ENCODE peak calls at places on chromosome 2, in five cellular contexts. S is upper lobe of right lung; M is fibroblast of pulmonary artery; I is fibroblast of mammary gland; D is effector memory CD4-positive, alpha-beta T cell. V is an unnamed sample.

GRCh38 chr2:150449856-150450255 is 37.6 kb downstream of the RND3 start:
- DNase-seq in M (no peak), D (no peak), S (no peak), I (no peak), V (no peak)

GRCh38 chr2:81196933-81197628 is 892.5 kb upstream of the LRRTM1 start:
- DNase-seq in D (no peak), I (no peak), S (peak; percentile 54), M (no peak), V (no peak)

GRCh38 chr2:232349946-232350635 is 28.5 kb upstream of the ALPP start:
- DNase-seq in M (no peak), I (no peak), S (peak; percentile 46), D (no peak), V (no peak)

GRCh38 chr2:176129013-176129796 is at the start of gene HOXD8:
- DNase-seq in D (no peak), M (peak; percentile 42), I (peak; percentile 88), S (peak; percentile 57), V (no peak)

GRCh38 chr2:238973038-238973772 is 125.3 kb downstream of the TWIST2 start:
- DNase-seq in I (peak; percentile 69), M (peak; percentile 28), D (no peak), S (no peak), V (no peak)

GRCh38 chr2:235005603-235006259 is 53.9 kb downstream of the SH3BP4 start:
- DNase-seq in I (no peak), M (peak; percentile 29), S (no peak), D (no peak), V (no peak)

GRCh38 chr2:37340637-37341036 is 3.8 kb upstream of the QPCT start:
- DNase-seq in D (no peak), M (no peak), S (no peak), I (no peak), V (no peak)

GRCh38 chr2:187500585-187501359 is 52.7 kb upstream of the CALCRL start:
- DNase-seq in D (no peak), S (no peak), M (peak; percentile 69), I (peak; percentile 64), V (no peak)

GRCh38 chr2:10319892-10320574 is 17.3 kb downstream of the HPCAL1 start:
- DNase-seq in M (no peak), S (no peak), D (no peak), I (no peak), V (no peak)

GRCh38 chr2:37011126-37011525 is 44.8 kb upstream of the STRN start:
- DNase-seq in S (no peak), D (no peak), M (no peak), I (no peak), V (no peak)

GRCh38 chr2:46239175-46239846 is 57.9 kb upstream of the EPAS1 start:
- DNase-seq in I (peak; percentile 56), S (peak; percentile 72), D (no peak), M (no peak), V (no peak)

GRCh38 chr2:126970583-126970982 is 71.9 kb downstream of the TEX51 start:
- DNase-seq in I (no peak), S (no peak), M (no peak), D (no peak), V (no peak)

GRCh38 chr2:72137498-72138010 is 10.1 kb downstream of the CYP26B1 start:
- DNase-seq in M (peak; percentile 33), D (no peak), I (peak; percentile 26), S (peak; percentile 79), V (no peak)

GRCh38 chr2:46679761-46680160 is 200.4 kb downstream of the TMEM247 start:
- DNase-seq in M (peak; percentile 54), I (no peak), S (no peak), D (no peak), V (no peak)

GRCh38 chr2:11642972-11643371 is 27.0 kb downstream of the NTSR2 start:
- DNase-seq in S (no peak), I (no peak), D (no peak), M (no peak), V (no peak)

GRCh38 chr2:88897718-88898117 is 206.2 kb downstream of the RPIA start:
- DNase-seq in D (no peak), M (no peak), S (no peak), I (no peak), V (no peak)

GRCh38 chr2:46574457-46575354 is 95.3 kb downstream of the TMEM247 start:
- DNase-seq in I (no peak), D (no peak), M (no peak), S (no peak), V (no peak)

GRCh38 chr2:76985387-76986136 is 536.6 kb downstream of the LRRTM4 start:
- DNase-seq in M (no peak), D (no peak), I (no peak), S (no peak), V (no peak)

GRCh38 chr2:36425771-36426340 is 70.3 kb downstream of the CRIM1 start:
- DNase-seq in I (peak; percentile 74), D (no peak), M (no peak), S (no peak), V (no peak)

DNA sequence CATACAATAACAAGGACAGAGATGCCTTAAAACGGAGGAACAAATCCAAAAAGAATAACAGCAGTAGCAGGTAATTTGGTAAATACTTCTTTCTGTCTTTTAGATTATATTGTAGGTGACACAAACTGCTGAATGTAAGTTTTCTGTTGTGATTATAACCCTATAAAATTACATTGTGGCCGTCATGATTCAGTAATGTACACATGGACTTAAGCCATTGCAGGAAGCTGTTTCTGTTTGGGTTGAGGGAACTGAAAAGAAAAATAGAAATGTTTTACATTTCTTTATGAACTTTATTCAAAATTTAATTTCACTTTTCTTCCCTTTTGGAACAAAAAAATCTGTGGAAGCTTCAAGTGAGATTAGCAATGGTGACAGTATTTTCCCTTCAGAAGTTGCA is 1.2 kb downstream of the MXD1 start:
- DNase-seq in D (no peak), M (no peak), I (no peak), S (no peak), V (no peak)
- H3K4me3 ChIP-seq in D (peak overlapping the region; percentile 98), M (peak overlapping the region; percentile 77), I (peak overlapping the region; percentile 70), S (peak overlapping the region; percentile 79), V (peak overlapping the region; percentile 83)

DNA sequence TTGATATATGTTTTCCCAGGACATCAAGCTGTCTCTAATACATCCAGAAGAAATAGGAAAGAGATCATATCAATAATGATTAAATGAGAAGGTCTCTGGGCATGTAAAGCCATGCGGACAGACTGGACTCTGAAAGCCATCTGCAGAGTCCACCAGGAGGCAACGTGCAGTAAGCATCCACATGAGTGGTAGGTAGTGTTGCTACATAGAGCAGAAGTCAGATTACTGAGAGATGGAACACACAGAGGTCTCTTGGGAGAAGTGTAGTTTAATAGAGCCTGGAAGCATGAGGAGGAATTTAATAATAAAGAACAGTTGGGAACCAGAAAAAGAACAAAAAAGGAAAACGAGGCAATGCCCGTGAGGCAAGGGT is 758.1 kb upstream of the DDX18 start:
- DNase-seq in I (no peak), S (no peak), M (no peak), D (no peak), V (no peak)
- H3K4me3 ChIP-seq in I (no peak overlapping the region), S (no peak overlapping the region), M (no peak overlapping the region), D (no peak overlapping the region), V (no peak overlapping the region)

DNA sequence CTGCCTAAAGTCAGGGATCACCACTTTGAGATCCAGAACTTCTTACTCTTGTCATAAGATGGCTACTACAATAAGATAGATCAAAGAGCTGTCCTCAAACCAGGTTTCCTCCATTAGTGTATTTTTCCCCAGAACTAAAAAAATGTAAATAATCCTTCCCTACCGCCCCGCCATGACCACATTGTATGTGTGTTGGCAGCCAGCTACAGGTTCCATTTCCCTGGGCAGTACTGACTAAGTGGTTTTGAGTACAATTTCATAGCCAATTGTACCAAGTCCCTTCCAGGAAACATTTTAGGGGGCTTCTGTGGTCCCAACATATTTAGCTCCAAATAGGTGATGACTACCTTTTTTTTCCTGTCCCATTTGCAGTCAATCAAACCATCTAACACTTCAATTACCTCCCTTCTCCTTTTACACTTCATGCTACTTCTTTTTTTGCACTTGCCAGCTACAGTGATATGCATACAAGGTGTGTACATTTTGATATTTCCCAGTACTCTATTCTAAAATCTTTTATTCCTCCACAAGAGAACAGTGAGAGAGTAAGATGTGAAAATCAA is 4.0 kb downstream of the PUM2 start:
- DNase-seq in D (no peak), S (no peak), I (no peak), M (no peak), V (no peak)
- H3K4me3 ChIP-seq in D (no peak overlapping the region), S (no peak overlapping the region), I (no peak overlapping the region), M (no peak overlapping the region), V (no peak overlapping the region)

DNA sequence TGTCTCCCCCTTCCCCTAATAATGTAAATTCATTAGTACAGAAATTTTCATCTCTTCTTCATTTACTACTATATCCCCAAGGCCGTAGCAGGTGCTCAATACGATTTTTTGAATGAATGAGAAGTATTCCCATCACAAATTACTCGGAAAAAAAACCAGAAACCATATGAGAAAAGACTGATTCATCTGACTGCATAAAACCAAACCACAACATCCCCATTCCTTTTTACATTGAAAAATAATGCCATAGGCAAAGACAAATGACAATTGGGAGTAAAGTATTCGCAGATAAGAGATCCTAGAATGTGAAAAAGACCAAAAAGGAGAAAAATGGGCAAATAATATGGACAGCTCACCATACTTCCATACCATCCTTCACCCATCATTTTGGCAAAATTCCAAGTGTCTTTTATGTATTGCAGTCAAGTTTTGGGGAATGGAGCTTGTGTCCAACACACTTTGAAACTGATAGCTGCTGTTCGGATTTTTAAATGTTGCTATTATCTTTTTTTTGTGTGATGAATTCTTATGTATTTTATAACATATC is 1.5 kb downstream of the ZC3H8 start:
- DNase-seq in D (no peak), M (no peak), I (peak; percentile 25), S (no peak), V (no peak)
- H3K4me3 ChIP-seq in D (no peak overlapping the region), M (no peak overlapping the region), I (no peak overlapping the region), S (no peak overlapping the region), V (no peak overlapping the region)

DNA sequence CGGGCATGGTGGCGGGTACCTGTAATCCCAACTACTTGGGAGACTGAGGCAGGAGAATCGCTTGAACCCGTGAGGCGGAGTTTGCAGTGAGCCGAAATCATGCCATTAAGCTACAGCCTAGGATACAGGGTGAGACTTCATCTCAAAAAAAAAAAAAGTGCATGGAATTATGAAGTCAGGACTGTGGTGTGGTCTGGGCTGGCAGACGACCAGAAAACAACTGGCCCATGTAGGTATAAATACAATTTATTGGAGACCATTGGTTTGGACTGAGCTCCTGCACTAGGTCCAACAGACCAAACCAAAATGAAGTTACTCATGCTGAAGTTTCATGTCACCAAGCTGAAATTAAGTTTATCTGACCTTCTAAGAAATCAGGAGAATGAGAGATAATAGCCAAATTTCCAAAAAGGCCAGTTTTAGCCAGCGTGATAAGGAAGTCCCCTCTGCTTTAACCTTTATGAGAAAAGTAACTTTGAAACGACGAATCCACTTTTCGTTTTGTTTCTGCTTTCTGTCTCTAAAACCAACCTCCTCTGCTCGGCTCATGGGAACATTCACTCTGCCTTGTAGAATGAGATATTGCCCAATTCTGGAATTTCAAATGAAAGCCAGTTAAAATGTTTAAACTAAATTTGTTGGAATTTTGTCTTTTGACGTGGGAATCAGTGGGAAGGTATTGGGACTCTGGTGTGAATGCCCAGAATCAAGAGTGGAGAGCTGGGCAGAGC is 17.7 kb upstream of the RAB10 start:
- DNase-seq in M (peak; percentile 55), S (peak; percentile 26), D (no peak), I (no peak), V (no peak)
- H3K4me3 ChIP-seq in M (no peak overlapping the region), S (no peak overlapping the region), D (no peak overlapping the region), I (no peak overlapping the region), V (no peak overlapping the region)